ENCODE peak calls at places on chromosomes 2 and 18, in six cellular contexts. G is GM23338, V is GM12878, F is HepG2, I is H1, N is K562. K is an unnamed sample.

GRCh38 chr2:239295377-239296019 is 105.3 kb downstream of the HDAC4 start:
- DNase-seq in G (peak; percentile 73), V (no peak), F (no peak), I (no peak), N (no peak), K (no peak)

GRCh38 chr18:23138470-23138869 is 3.2 kb downstream of the CABLES1 start:
- DNase-seq in G (no peak), V (no peak), F (no peak), I (no peak), N (no peak), K (no peak)

GRCh38 chr2:77720115-77720514 is 197.9 kb upstream of the LRRTM4 start:
- DNase-seq in G (no peak), V (no peak), F (no peak), I (no peak), N (no peak), K (no peak)

GRCh38 chr2:10613263-10613662 is 76.5 kb downstream of the NOL10 start:
- DNase-seq in G (no peak), V (no peak), F (no peak), I (no peak), N (no peak), K (no peak)

GRCh38 chr2:113846439-113846838 is 43.5 kb upstream of the ACTR3 start:
- DNase-seq in G (no peak), V (no peak), F (no peak), I (no peak), N (no peak), K (no peak)

GRCh38 chr18:2402084-2402483 is 169.2 kb downstream of the METTL4 start:
- DNase-seq in G (no peak), V (no peak), F (no peak), I (no peak), N (no peak), K (no peak)

GRCh38 chr2:9644603-9645002 is 13.8 kb upstream of the YWHAQ start:
- DNase-seq in G (no peak), V (no peak), F (no peak), I (no peak), N (no peak), K (no peak)

GRCh38 chr2:221203846-221204245 is 368.3 kb downstream of the EPHA4 start:
- DNase-seq in G (no peak), V (no peak), F (no peak), I (no peak), N (no peak), K (no peak)

GRCh38 chr2:174013310-174013751 is 48.2 kb upstream of the SP3 start:
- DNase-seq in G (peak; percentile 43), V (no peak), F (no peak), I (no peak), N (no peak), K (peak; percentile 36)

DNA sequence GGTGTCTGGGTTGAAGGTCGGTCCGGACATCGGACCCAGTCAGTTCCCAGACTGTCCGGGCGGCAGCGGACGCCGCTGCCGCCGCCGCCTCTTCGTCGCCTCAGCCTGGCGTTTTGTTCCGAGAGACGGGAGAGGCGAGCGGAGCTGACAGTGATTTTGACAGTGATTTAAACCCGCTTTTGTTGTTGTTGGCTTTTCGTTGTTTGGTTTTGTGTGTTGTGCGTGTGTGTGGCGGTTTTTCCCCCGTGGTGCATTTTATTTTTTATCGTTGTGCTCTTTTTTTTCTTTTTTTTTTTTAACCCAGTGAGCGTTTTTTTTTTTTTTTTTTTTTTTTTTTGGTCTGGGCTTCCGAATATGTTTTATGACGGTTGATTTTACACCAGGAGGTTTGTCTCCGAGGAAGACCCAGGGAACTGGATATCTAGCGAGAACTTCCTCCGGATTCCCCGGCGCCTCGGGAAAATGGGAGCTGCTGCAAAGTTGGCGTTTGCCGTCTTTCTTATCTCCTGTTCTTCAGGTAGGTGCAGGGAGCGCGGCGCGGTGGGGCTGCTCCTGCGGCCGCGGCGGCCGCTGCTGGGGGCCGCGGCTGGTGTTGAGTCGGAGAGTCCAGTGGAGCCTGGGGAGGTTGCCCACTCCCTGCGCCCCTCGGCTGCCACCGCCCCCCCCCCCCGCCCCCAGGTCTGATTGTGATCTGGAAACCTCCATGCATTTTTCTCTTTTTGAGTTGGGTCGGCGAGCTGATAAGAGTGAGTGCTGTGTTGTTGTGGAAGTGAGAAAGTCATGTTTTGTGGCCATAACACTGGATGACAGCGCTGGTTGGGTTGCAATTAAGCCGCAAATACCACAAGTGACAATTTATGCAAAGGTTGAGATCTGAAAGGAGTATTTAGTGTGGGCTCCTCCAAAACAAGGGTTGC is at the start of gene ACVR2A:
- DNase-seq in G (peak; percentile 56), V (peak; percentile 57), F (peak; percentile 31), I (no peak), N (peak; percentile 19), K (peak; percentile 38)
- TF ChIP-seq CREB1 in G (no peak), V (peak; percentile 35), F (no peak), I (no peak), N (no peak), K (no peak)

GRCh38 chr18:64115906-64116305 is 33.0 kb downstream of the LINC00305 start:
- DNase-seq in G (no peak), V (no peak), F (no peak), I (no peak), N (no peak), K (no peak)

GRCh38 chr18:64111950-64112349 is 36.9 kb downstream of the LINC00305 start:
- DNase-seq in G (no peak), V (no peak), F (no peak), I (no peak), N (no peak), K (no peak)

GRCh38 chr18:64116806-64117205 is 32.1 kb downstream of the LINC00305 start:
- DNase-seq in G (peak; percentile 78), V (no peak), F (no peak), I (no peak), N (no peak), K (no peak)

GRCh38 chr18:64110692-64111480 is 38.0 kb downstream of the LINC00305 start:
- DNase-seq in G (no peak), V (no peak), F (no peak), I (no peak), N (no peak), K (no peak)
- TF ChIP-seq CREB1 in G (no peak), V (no peak), F (no peak), I (no peak), N (no peak), K (no peak)

DNA sequence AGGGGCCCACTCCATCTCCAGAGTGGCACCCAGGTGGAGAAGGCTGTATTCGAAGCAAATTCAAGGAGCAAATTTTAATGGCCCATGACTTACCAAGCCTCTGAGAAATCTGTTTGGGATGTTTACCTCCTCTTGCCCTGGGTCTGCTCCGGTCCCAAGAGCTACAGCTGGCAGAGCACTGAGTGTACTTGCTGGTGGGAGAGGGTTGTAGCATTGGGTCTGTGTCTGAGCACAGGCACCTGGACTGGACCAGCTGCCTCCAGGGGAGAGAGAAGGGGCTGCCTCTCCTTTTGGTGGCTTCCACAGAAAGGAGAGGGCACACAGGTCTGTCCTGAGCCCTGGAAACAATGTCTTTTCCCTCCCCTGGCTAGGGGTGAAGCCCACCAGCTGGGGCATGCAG is 9.8 kb downstream of the EN1 start:
- DNase-seq in G (no peak), V (no peak), F (no peak), I (no peak), N (no peak), K (no peak)
- TF ChIP-seq CREB1 in G (no peak), V (no peak), F (no peak), I (no peak), N (no peak), K (no peak)

GRCh38 chr2:1887106-1887505 is 142.8 kb upstream of the PXDN start:
- DNase-seq in G (no peak), V (no peak), F (no peak), I (no peak), N (no peak), K (no peak)

GRCh38 chr2:1886405-1886992 is 142.2 kb upstream of the PXDN start:
- DNase-seq in G (peak; percentile 91), V (no peak), F (peak; percentile 58), I (no peak), N (peak; percentile 56), K (peak; percentile 83)

GRCh38 chr2:1882471-1882870 is 138.2 kb upstream of the PXDN start:
- DNase-seq in G (no peak), V (no peak), F (no peak), I (no peak), N (no peak), K (no peak)

GRCh38 chr2:1883476-1883875 is 139.2 kb upstream of the PXDN start:
- DNase-seq in G (no peak), V (no peak), F (no peak), I (no peak), N (no peak), K (no peak)

GRCh38 chr2:1884933-1885580 is 140.7 kb upstream of the PXDN start:
- DNase-seq in G (no peak), V (no peak), F (no peak), I (no peak), N (no peak), K (no peak)
- TF ChIP-seq CREB1 in G (no peak), V (no peak), F (no peak), I (no peak), N (no peak), K (no peak)

GRCh38 chr2:196899976-196900375 is 26.5 kb downstream of the PGAP1 start:
- DNase-seq in G (no peak), V (no peak), F (no peak), I (no peak), N (no peak), K (no peak)

GRCh38 chr2:196902828-196903227 is 23.7 kb downstream of the PGAP1 start:
- DNase-seq in G (no peak), V (no peak), F (no peak), I (no peak), N (no peak), K (no peak)

GRCh38 chr2:196900843-196901242 is 25.7 kb downstream of the PGAP1 start:
- DNase-seq in G (no peak), V (no peak), F (no peak), I (no peak), N (no peak), K (no peak)
- TF ChIP-seq CREB1 in G (no peak), V (no peak), F (no peak), I (no peak), N (no peak), K (no peak)

K was measured in WTC11.